ENCODE peak calls at places on chromosomes 13 and 19, in ten cellular contexts. One of them, this sample, is unnamed.

GRCh38 chr13:108629988-108630387 is 577 bp downstream of the MYO16 start:
- DNase-seq in MM.1S: no peak
- DNase-seq in AG04449: no peak
- DNase-seq in nephron progenitor cell: no peak
- DNase-seq in GM23338: no peak
- DNase-seq in left lung: no peak
- DNase-seq in body of pancreas: no peak
- DNase-seq in activated B cell treated with CpG ODN at 0.5 μM for 24 hours: no peak
- DNase-seq in glutamatergic neuron: no peak
- DNase-seq in brain microvascular endothelial cell: no peak
- DNase-seq in this sample: no peak

GRCh38 chr13:46949211-46949610 is 52.4 kb upstream of the HTR2A start:
- DNase-seq in MM.1S: no peak
- DNase-seq in AG04449: no peak
- DNase-seq in nephron progenitor cell: no peak
- DNase-seq in GM23338: no peak
- DNase-seq in left lung: no peak
- DNase-seq in body of pancreas: no peak
- DNase-seq in activated B cell treated with CpG ODN at 0.5 μM for 24 hours: no peak
- DNase-seq in glutamatergic neuron: no peak
- DNase-seq in brain microvascular endothelial cell: no peak
- DNase-seq in this sample: no peak

GRCh38 chr13:62933809-62934208 is 1518.2 kb upstream of the PCDH20 start:
- DNase-seq in MM.1S: no peak
- DNase-seq in AG04449: no peak
- DNase-seq in nephron progenitor cell: no peak
- DNase-seq in GM23338: peak
- DNase-seq in left lung: no peak
- DNase-seq in body of pancreas: no peak
- DNase-seq in activated B cell treated with CpG ODN at 0.5 μM for 24 hours: no peak
- DNase-seq in glutamatergic neuron: peak
- DNase-seq in brain microvascular endothelial cell: no peak
- DNase-seq in this sample: no peak

GRCh38 chr19:20273951-20274578 is 107.1 kb downstream of the ZNF486 start:
- DNase-seq in MM.1S: no peak
- DNase-seq in AG04449: no peak
- DNase-seq in nephron progenitor cell: no peak
- DNase-seq in GM23338: no peak
- DNase-seq in left lung: no peak
- DNase-seq in body of pancreas: no peak
- DNase-seq in activated B cell treated with CpG ODN at 0.5 μM for 24 hours: no peak
- DNase-seq in glutamatergic neuron: no peak
- DNase-seq in brain microvascular endothelial cell: no peak
- DNase-seq in this sample: no peak

GRCh38 chr19:55635334-55635717 is 5.5 kb upstream of the ZNF580 start:
- DNase-seq in MM.1S: no peak
- DNase-seq in AG04449: no peak
- DNase-seq in nephron progenitor cell: no peak
- DNase-seq in GM23338: no peak
- DNase-seq in left lung: peak
- DNase-seq in body of pancreas: no peak
- DNase-seq in activated B cell treated with CpG ODN at 0.5 μM for 24 hours: no peak
- DNase-seq in glutamatergic neuron: no peak
- DNase-seq in brain microvascular endothelial cell: no peak
- DNase-seq in this sample: no peak

GRCh38 chr19:13962738-13963602 is 10.7 kb downstream of the DCAF15 start:
- DNase-seq in MM.1S: no peak
- DNase-seq in AG04449: no peak
- DNase-seq in nephron progenitor cell: no peak
- DNase-seq in GM23338: peak
- DNase-seq in left lung: peak
- DNase-seq in body of pancreas: no peak
- DNase-seq in activated B cell treated with CpG ODN at 0.5 μM for 24 hours: no peak
- DNase-seq in glutamatergic neuron: peak
- DNase-seq in brain microvascular endothelial cell: no peak
- DNase-seq in this sample: no peak

GRCh38 chr13:113077566-113077952 is 28.0 kb upstream of the F7 start:
- DNase-seq in MM.1S: no peak
- DNase-seq in AG04449: no peak
- DNase-seq in nephron progenitor cell: no peak
- DNase-seq in GM23338: no peak
- DNase-seq in left lung: no peak
- DNase-seq in body of pancreas: no peak
- DNase-seq in activated B cell treated with CpG ODN at 0.5 μM for 24 hours: no peak
- DNase-seq in glutamatergic neuron: peak
- DNase-seq in brain microvascular endothelial cell: no peak
- DNase-seq in this sample: no peak

GRCh38 chr19:38346837-38347236 is 11.2 kb downstream of the CATSPERG start:
- DNase-seq in MM.1S: no peak
- DNase-seq in AG04449: no peak
- DNase-seq in nephron progenitor cell: no peak
- DNase-seq in GM23338: no peak
- DNase-seq in left lung: no peak
- DNase-seq in body of pancreas: no peak
- DNase-seq in activated B cell treated with CpG ODN at 0.5 μM for 24 hours: no peak
- DNase-seq in glutamatergic neuron: no peak
- DNase-seq in brain microvascular endothelial cell: no peak
- DNase-seq in this sample: no peak

GRCh38 chr19:8500158-8500557 is 2.3 kb downstream of the PRAM1 start:
- DNase-seq in MM.1S: no peak
- DNase-seq in AG04449: no peak
- DNase-seq in nephron progenitor cell: no peak
- DNase-seq in GM23338: no peak
- DNase-seq in left lung: peak
- DNase-seq in body of pancreas: peak
- DNase-seq in activated B cell treated with CpG ODN at 0.5 μM for 24 hours: no peak
- DNase-seq in glutamatergic neuron: no peak
- DNase-seq in brain microvascular endothelial cell: no peak
- DNase-seq in this sample: no peak

GRCh38 chr13:93416943-93417342 is 190.3 kb downstream of the GPC6 start:
- DNase-seq in MM.1S: no peak
- DNase-seq in AG04449: no peak
- DNase-seq in nephron progenitor cell: no peak
- DNase-seq in GM23338: no peak
- DNase-seq in left lung: no peak
- DNase-seq in body of pancreas: no peak
- DNase-seq in activated B cell treated with CpG ODN at 0.5 μM for 24 hours: no peak
- DNase-seq in glutamatergic neuron: no peak
- DNase-seq in brain microvascular endothelial cell: no peak
- DNase-seq in this sample: no peak

GRCh38 chr13:93413972-93414717 is 187.5 kb downstream of the GPC6 start:
- DNase-seq in MM.1S: no peak
- DNase-seq in AG04449: no peak
- DNase-seq in nephron progenitor cell: no peak
- DNase-seq in GM23338: peak
- DNase-seq in left lung: no peak
- DNase-seq in body of pancreas: no peak
- DNase-seq in activated B cell treated with CpG ODN at 0.5 μM for 24 hours: no peak
- DNase-seq in glutamatergic neuron: no peak
- DNase-seq in brain microvascular endothelial cell: peak
- DNase-seq in this sample: no peak

GRCh38 chr13:93409001-93409400 is 182.4 kb downstream of the GPC6 start:
- DNase-seq in MM.1S: no peak
- DNase-seq in AG04449: no peak
- DNase-seq in nephron progenitor cell: no peak
- DNase-seq in GM23338: no peak
- DNase-seq in left lung: no peak
- DNase-seq in body of pancreas: no peak
- DNase-seq in activated B cell treated with CpG ODN at 0.5 μM for 24 hours: no peak
- DNase-seq in glutamatergic neuron: no peak
- DNase-seq in brain microvascular endothelial cell: no peak
- DNase-seq in this sample: no peak

GRCh38 chr13:93409816-93410215 is 183.2 kb downstream of the GPC6 start:
- DNase-seq in MM.1S: no peak
- DNase-seq in AG04449: no peak
- DNase-seq in nephron progenitor cell: no peak
- DNase-seq in GM23338: no peak
- DNase-seq in left lung: no peak
- DNase-seq in body of pancreas: no peak
- DNase-seq in activated B cell treated with CpG ODN at 0.5 μM for 24 hours: no peak
- DNase-seq in glutamatergic neuron: no peak
- DNase-seq in brain microvascular endothelial cell: no peak
- DNase-seq in this sample: no peak

DNA sequence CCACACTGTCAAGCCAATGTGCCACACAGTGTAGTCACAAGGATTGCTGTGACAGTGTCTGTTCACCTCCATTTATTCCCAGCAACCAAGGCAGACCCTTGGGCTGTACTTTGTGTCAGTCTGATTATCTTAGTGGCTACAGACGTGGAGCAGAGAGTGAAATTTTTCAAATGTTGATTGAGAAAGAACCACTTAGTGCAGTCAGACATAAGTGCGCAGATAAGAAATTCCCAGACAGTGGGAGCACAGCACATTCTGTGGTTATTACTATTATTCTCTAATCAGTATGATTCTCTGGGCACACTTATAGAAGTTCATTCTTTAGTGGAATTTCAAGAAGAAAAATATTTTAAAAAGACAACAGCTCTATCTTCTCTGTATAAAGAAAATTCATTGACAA is 184.7 kb downstream of the GPC6 start:
- DNase-seq in MM.1S: no peak
- DNase-seq in AG04449: no peak
- DNase-seq in nephron progenitor cell: no peak
- DNase-seq in GM23338: no peak
- DNase-seq in left lung: no peak
- DNase-seq in body of pancreas: no peak
- DNase-seq in activated B cell treated with CpG ODN at 0.5 μM for 24 hours: no peak
- DNase-seq in glutamatergic neuron: no peak
- DNase-seq in brain microvascular endothelial cell: no peak
- DNase-seq in this sample: no peak
- TF ChIP-seq CTCF in MM.1S: no peak
- TF ChIP-seq CTCF in AG04449: no peak
- TF ChIP-seq CTCF in nephron progenitor cell: no peak
- TF ChIP-seq CTCF in GM23338: no peak
- TF ChIP-seq CTCF in left lung: no peak
- TF ChIP-seq CTCF in body of pancreas: no peak
- TF ChIP-seq CTCF in activated B cell treated with CpG ODN at 0.5 μM for 24 hours: no peak
- TF ChIP-seq CTCF in glutamatergic neuron: no peak
- TF ChIP-seq CTCF in brain microvascular endothelial cell: no peak
- TF ChIP-seq CTCF in this sample: no peak

GRCh38 chr19:1872807-1873523 is 9.6 kb upstream of the KLF16 start:
- DNase-seq in MM.1S: no peak
- DNase-seq in AG04449: no peak
- DNase-seq in nephron progenitor cell: no peak
- DNase-seq in GM23338: no peak
- DNase-seq in left lung: no peak
- DNase-seq in body of pancreas: no peak
- DNase-seq in activated B cell treated with CpG ODN at 0.5 μM for 24 hours: no peak
- DNase-seq in glutamatergic neuron: no peak
- DNase-seq in brain microvascular endothelial cell: no peak
- DNase-seq in this sample: no peak

GRCh38 chr19:1868971-1869370 is 5.6 kb upstream of the KLF16 start:
- DNase-seq in MM.1S: no peak
- DNase-seq in AG04449: no peak
- DNase-seq in nephron progenitor cell: no peak
- DNase-seq in GM23338: no peak
- DNase-seq in left lung: no peak
- DNase-seq in body of pancreas: no peak
- DNase-seq in activated B cell treated with CpG ODN at 0.5 μM for 24 hours: no peak
- DNase-seq in glutamatergic neuron: no peak
- DNase-seq in brain microvascular endothelial cell: no peak
- DNase-seq in this sample: no peak

GRCh38 chr19:1873524-1874473 is 10.4 kb upstream of the KLF16 start:
- DNase-seq in MM.1S: no peak
- DNase-seq in AG04449: no peak
- DNase-seq in nephron progenitor cell: no peak
- DNase-seq in GM23338: no peak
- DNase-seq in left lung: no peak
- DNase-seq in body of pancreas: peak
- DNase-seq in activated B cell treated with CpG ODN at 0.5 μM for 24 hours: no peak
- DNase-seq in glutamatergic neuron: no peak
- DNase-seq in brain microvascular endothelial cell: no peak
- DNase-seq in this sample: no peak

GRCh38 chr19:1871630-1872029 is 8.3 kb upstream of the KLF16 start:
- DNase-seq in MM.1S: no peak
- DNase-seq in AG04449: no peak
- DNase-seq in nephron progenitor cell: no peak
- DNase-seq in GM23338: no peak
- DNase-seq in left lung: no peak
- DNase-seq in body of pancreas: no peak
- DNase-seq in activated B cell treated with CpG ODN at 0.5 μM for 24 hours: no peak
- DNase-seq in glutamatergic neuron: no peak
- DNase-seq in brain microvascular endothelial cell: no peak
- DNase-seq in this sample: no peak

DNA sequence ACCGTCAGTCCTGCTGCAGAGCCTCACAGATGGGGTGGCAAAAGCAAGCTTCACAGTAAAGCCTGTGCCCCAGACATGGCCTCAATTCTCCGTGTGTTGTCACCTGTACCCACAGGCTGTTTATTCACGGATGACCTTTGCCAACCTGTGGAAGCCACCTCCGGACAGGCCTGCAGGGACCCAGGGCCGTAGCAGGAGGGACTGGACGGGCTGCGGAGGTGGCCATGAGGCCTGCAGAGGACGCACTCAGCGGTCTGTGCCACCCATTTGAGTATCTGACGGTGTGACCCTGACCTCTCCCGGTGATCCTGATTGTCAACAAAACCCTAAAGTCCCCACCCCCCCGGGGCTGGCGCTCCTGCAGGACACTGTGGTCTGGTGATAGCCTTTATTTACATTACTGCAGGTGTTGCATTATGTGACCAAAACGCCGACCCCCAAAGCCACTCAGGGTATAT is 7.8 kb upstream of the KLF16 start:
- DNase-seq in MM.1S: no peak
- DNase-seq in AG04449: no peak
- DNase-seq in nephron progenitor cell: no peak
- DNase-seq in GM23338: no peak
- DNase-seq in left lung: no peak
- DNase-seq in body of pancreas: peak
- DNase-seq in activated B cell treated with CpG ODN at 0.5 μM for 24 hours: no peak
- DNase-seq in glutamatergic neuron: no peak
- DNase-seq in brain microvascular endothelial cell: no peak
- DNase-seq in this sample: no peak
- TF ChIP-seq CTCF in MM.1S: no peak
- TF ChIP-seq CTCF in AG04449: no peak
- TF ChIP-seq CTCF in nephron progenitor cell: no peak
- TF ChIP-seq CTCF in GM23338: no peak
- TF ChIP-seq CTCF in left lung: no peak
- TF ChIP-seq CTCF in body of pancreas: no peak
- TF ChIP-seq CTCF in activated B cell treated with CpG ODN at 0.5 μM for 24 hours: no peak
- TF ChIP-seq CTCF in glutamatergic neuron: no peak
- TF ChIP-seq CTCF in brain microvascular endothelial cell: no peak
- TF ChIP-seq CTCF in this sample: no peak

GRCh38 chr13:39835253-39835652 is 179.8 kb downstream of the COG6 start:
- DNase-seq in MM.1S: no peak
- DNase-seq in AG04449: no peak
- DNase-seq in nephron progenitor cell: peak
- DNase-seq in GM23338: no peak
- DNase-seq in left lung: no peak
- DNase-seq in body of pancreas: no peak
- DNase-seq in activated B cell treated with CpG ODN at 0.5 μM for 24 hours: no peak
- DNase-seq in glutamatergic neuron: no peak
- DNase-seq in brain microvascular endothelial cell: peak
- DNase-seq in this sample: no peak
- TF ChIP-seq CTCF in MM.1S: no peak
- TF ChIP-seq CTCF in AG04449: no peak
- TF ChIP-seq CTCF in nephron progenitor cell: no peak
- TF ChIP-seq CTCF in GM23338: no peak
- TF ChIP-seq CTCF in left lung: no peak
- TF ChIP-seq CTCF in body of pancreas: no peak
- TF ChIP-seq CTCF in activated B cell treated with CpG ODN at 0.5 μM for 24 hours: no peak
- TF ChIP-seq CTCF in glutamatergic neuron: no peak
- TF ChIP-seq CTCF in brain microvascular endothelial cell: no peak
- TF ChIP-seq CTCF in this sample: no peak

GRCh38 chr13:53460776-53461175 is 432.2 kb downstream of the OLFM4 start:
- DNase-seq in MM.1S: no peak
- DNase-seq in AG04449: no peak
- DNase-seq in nephron progenitor cell: no peak
- DNase-seq in GM23338: no peak
- DNase-seq in left lung: no peak
- DNase-seq in body of pancreas: no peak
- DNase-seq in activated B cell treated with CpG ODN at 0.5 μM for 24 hours: no peak
- DNase-seq in glutamatergic neuron: peak
- DNase-seq in brain microvascular endothelial cell: no peak
- DNase-seq in this sample: no peak
- TF ChIP-seq CTCF in MM.1S: no peak
- TF ChIP-seq CTCF in AG04449: no peak
- TF ChIP-seq CTCF in nephron progenitor cell: no peak
- TF ChIP-seq CTCF in GM23338: no peak
- TF ChIP-seq CTCF in left lung: no peak
- TF ChIP-seq CTCF in body of pancreas: no peak
- TF ChIP-seq CTCF in activated B cell treated with CpG ODN at 0.5 μM for 24 hours: no peak
- TF ChIP-seq CTCF in glutamatergic neuron: no peak
- TF ChIP-seq CTCF in brain microvascular endothelial cell: no peak
- TF ChIP-seq CTCF in this sample: no peak